ENCODE peak calls at places on chromosome 16, in ten cellular contexts. R is HCT116; M is H9; X is heart left ventricle; F is CD8-positive, alpha-beta T cell; P is lung; N is right atrium auricular region; E is tibial artery; J is GM12878; U is tibial nerve. T is an unnamed sample.

GRCh38 chr16:82459580-82460256 is 167.1 kb upstream of the CDH13 start:
- DNase-seq in J (no peak), U (no peak), F (no peak), P (no peak), R (no peak), N (no peak), X (no peak), M (no peak), E (no peak), T (no peak)

GRCh38 chr16:11972128-11972527 is 4.4 kb upstream of the SNX29 start:
- DNase-seq in E (no peak), U (no peak), N (no peak), P (no peak), X (no peak), R (no peak), F (no peak), M (no peak), J (no peak), T (no peak)

GRCh38 chr16:24851700-24852099 is 5.9 kb downstream of the SLC5A11 start:
- DNase-seq in U (no peak), J (no peak), F (no peak), X (no peak), P (no peak), N (no peak), E (no peak), R (no peak), M (no peak), T (no peak)

GRCh38 chr16:2031081-2031577 is 4.4 kb downstream of the NHERF2 start:
- DNase-seq in R (no peak), U (no peak), M (no peak), P (no peak), N (no peak), X (peak; percentile 82), J (no peak), F (no peak), E (no peak), T (no peak)

GRCh38 chr16:11836653-11837244 is 14.6 kb downstream of the RSL1D1 start:
- DNase-seq in E (no peak), U (no peak), P (no peak), F (no peak), N (no peak), J (no peak), X (no peak), R (no peak), M (no peak), T (no peak)

GRCh38 chr16:66133641-66134402 is 232.7 kb upstream of the CDH5 start:
- DNase-seq in U (no peak), M (no peak), N (no peak), R (no peak), X (no peak), E (no peak), F (no peak), P (no peak), J (no peak), T (no peak)

GRCh38 chr16:30740364-30741251 is 7.6 kb upstream of the PHKG2 start:
- DNase-seq in U (peak; percentile 78), N (peak; percentile 90), J (no peak), P (peak; percentile 93), X (peak; percentile 88), R (peak; percentile 87), E (peak; percentile 90), F (no peak), M (peak; percentile 89), T (peak; percentile 95)

GRCh38 chr16:23274968-23275367 is 27.1 kb upstream of the SCNN1B start:
- DNase-seq in U (no peak), N (no peak), E (no peak), M (peak; percentile 48), J (no peak), X (no peak), P (no peak), R (peak; percentile 56), F (no peak), T (no peak)

GRCh38 chr16:47392114-47392513 is 68.7 kb downstream of the ITFG1 start:
- DNase-seq in J (peak; percentile 40), R (peak; percentile 31), P (no peak), N (no peak), U (no peak), M (no peak), E (no peak), F (no peak), X (no peak), T (no peak)

GRCh38 chr16:80511824-80512223 is 29.0 kb upstream of the DYNLRB2 start:
- DNase-seq in J (no peak), R (no peak), F (no peak), U (no peak), M (no peak), P (no peak), E (no peak), X (no peak), N (no peak), T (no peak)

GRCh38 chr16:78655481-78656114 is 556.1 kb downstream of the WWOX start:
- DNase-seq in M (no peak), P (no peak), U (no peak), J (no peak), R (no peak), N (no peak), X (no peak), E (no peak), F (no peak), T (no peak)

GRCh38 chr16:22300427-22301071 is 3.3 kb downstream of the POLR3E start:
- DNase-seq in E (no peak), U (no peak), X (peak; percentile 78), M (peak; percentile 68), F (peak; percentile 14), P (peak; percentile 42), R (no peak), J (no peak), N (no peak), T (no peak)

GRCh38 chr16:23319861-23320615 is 17.9 kb downstream of the SCNN1B start:
- DNase-seq in R (no peak), F (no peak), M (no peak), E (no peak), P (no peak), X (no peak), N (no peak), J (no peak), U (no peak), T (no peak)

GRCh38 chr16:21101631-21102420 is 48.8 kb downstream of the DNAH3 start:
- DNase-seq in F (peak; percentile 2), N (peak; percentile 56), J (no peak), R (peak; percentile 19), U (no peak), P (no peak), M (peak; percentile 47), X (no peak), E (no peak), T (peak; percentile 74)

GRCh38 chr16:17397499-17397891 is 73.3 kb downstream of the XYLT1 start:
- DNase-seq in R (no peak), U (no peak), N (no peak), J (no peak), P (no peak), E (no peak), X (peak; percentile 49), M (no peak), F (no peak), T (no peak)

DNA sequence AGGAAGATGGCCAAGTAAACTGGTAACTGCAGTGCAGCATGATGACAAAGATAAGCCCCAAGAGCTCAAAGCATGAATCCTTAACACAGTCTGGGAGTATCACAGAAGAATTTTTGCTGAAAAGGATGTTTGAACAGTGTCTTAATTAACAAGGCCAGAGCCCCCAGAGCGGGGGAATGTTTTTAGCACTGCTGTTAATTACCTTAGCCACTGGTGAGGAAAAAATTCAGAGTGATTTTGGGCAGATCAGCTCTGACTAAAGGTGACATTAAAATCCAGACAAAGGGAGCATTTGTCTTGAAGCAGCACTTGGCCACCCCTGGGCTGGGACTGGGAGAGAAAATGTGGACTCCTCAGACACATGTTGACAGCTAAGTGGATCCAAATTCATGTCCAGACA is 30.0 kb downstream of the ADAMTS18 start:
- DNase-seq in U (no peak), M (no peak), E (no peak), J (no peak), N (no peak), F (no peak), R (no peak), P (no peak), X (no peak), T (peak; percentile 81)
- H3K9me3 ChIP-seq in U (no peaks in the 10 kb centered on the region), M (no peaks in the 10 kb centered on the region), E (no peaks in the 10 kb centered on the region), J (no peaks in the 10 kb centered on the region), N (no peaks in the 10 kb centered on the region), F (no peaks in the 10 kb centered on the region), R (no peaks in the 10 kb centered on the region), P (no peaks in the 10 kb centered on the region), X (no peaks in the 10 kb centered on the region), T (peaks cover 10% of the 10 kb centered on the region)

DNA sequence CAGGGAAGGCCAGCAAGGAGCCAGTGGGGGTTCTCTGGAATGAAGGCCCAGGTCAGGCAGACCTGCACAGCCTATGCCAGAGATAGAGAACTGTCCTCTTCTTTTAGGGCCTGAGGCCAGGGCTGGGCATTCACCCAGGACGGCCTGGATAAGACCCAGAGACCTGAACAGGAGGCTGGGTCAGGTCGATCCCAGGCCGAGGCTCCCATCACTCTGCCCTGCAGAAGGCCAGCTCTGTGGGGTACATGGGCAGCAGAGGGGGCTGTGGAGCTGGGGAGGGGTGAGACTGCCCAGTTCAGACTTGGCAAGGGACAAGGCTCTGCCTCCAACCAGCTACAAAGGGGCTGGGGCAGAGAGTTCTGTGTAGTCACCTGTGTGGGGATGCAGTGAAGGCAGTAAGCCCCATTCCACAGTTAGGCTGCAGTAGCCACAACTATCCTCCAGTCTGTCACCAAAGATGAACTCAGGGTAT is 14.6 kb downstream of the HSD11B2 start:
- DNase-seq in X (peak; percentile 65), N (no peak), E (no peak), J (no peak), F (no peak), M (no peak), U (no peak), P (no peak), R (no peak), T (no peak)
- TF ChIP-seq CTCF in X (peak; percentile 9), N (no peak), E (no peak), J (no peak), F (no peak), M (no peak), U (no peak), P (no peak), R (no peak), T (no peak)

GRCh38 chr16:50151322-50151721 is 1.8 kb upstream of the TENT4B start:
- DNase-seq in U (no peak), E (no peak), J (no peak), X (no peak), N (no peak), M (no peak), F (no peak), R (no peak), P (no peak), T (no peak)
- H3K9me3 ChIP-seq in U (no peaks in the 10 kb centered on the region), E (no peaks in the 10 kb centered on the region), J (no peaks in the 10 kb centered on the region), X (no peaks in the 10 kb centered on the region), N (no peaks in the 10 kb centered on the region), M (no peaks in the 10 kb centered on the region), F (no peaks in the 10 kb centered on the region), R (no peaks in the 10 kb centered on the region), P (no peaks in the 10 kb centered on the region), T (no peaks in the 10 kb centered on the region)

DNA sequence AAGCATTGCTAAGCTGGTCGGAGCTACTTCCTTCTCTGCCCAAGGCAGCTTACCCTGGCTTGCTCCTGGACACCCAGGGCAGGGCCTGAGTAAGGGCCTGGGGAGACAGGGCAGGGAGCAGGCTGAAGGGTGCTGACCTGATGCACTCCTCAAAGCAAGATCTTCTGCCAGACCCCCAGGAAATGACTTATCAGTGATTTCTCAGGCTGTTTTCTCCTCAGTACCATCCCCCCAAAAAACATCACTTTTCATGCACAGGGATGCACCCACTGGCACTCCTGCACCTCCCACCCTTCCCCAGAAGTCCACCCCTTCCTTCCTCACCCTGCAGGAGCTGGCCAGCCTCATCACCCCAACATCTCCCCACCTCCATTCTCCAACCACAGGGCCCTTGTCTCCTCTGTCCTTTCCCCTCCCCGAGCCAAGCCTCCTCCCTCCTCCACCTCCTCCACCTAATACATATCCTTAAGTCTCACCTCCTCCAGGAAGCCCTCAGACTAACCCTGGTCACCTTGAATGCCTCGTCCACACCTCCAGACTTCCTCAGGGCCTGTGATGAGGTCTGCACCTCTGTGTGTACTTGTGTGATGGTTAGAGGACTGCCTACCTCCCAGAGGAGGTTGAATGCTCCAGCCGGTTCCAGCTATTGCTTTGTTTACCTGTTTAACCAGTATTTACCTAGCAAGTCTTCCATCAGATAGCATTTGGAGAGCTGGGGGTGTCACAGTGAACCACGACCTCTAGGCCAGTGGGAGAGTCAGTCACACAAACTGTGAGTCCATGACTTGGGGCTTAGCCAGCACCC is 1.1 kb upstream of the HBA1 start:
- DNase-seq in E (no peak), N (no peak), R (no peak), X (no peak), F (no peak), P (no peak), M (no peak), J (no peak), U (no peak), T (no peak)
- TF ChIP-seq CTCF in E (no peak), N (no peak), R (no peak), X (no peak), F (no peak), P (no peak), M (no peak), J (no peak), U (no peak), T (no peak)

T was measured in esophagus muscularis mucosa.